ENCODE peak calls at places on chromosomes 13 and 19, in eight cellular contexts. S, P, E, V, Q, I, X and U are unnamed samples.

GRCh38 chr19:2474232-2475017 is 1.5 kb upstream of the GADD45B start:
- DNase-seq in S (peak; percentile 85), P (peak; percentile 97), E (peak; percentile 85), V (peak; percentile 75), Q (peak; percentile 81), I (peak; percentile 89), X (no peak), U (peak; percentile 86)

GRCh38 chr13:111342716-111343115 is 22.3 kb downstream of the TEX29 start:
- DNase-seq in S (no peak), P (peak; percentile 57), E (no peak), V (no peak), Q (no peak), I (no peak), X (no peak), U (no peak)

GRCh38 chr13:89279374-89279773 is 1608.2 kb downstream of the SLITRK5 start:
- DNase-seq in S (no peak), P (no peak), E (no peak), V (no peak), Q (no peak), I (no peak), X (no peak), U (no peak)

GRCh38 chr19:1672038-1672768 is 19.8 kb upstream of the TCF3 start:
- DNase-seq in S (no peak), P (no peak), E (peak; percentile 40), V (no peak), Q (peak; percentile 42), I (no peak), X (no peak), U (no peak)

GRCh38 chr19:33868821-33869412 is 72.2 kb downstream of the KCTD15 start:
- DNase-seq in S (no peak), P (peak; percentile 82), E (peak; percentile 28), V (no peak), Q (peak; percentile 66), I (no peak), X (peak; percentile 1), U (peak; percentile 51)

GRCh38 chr13:113836917-113837553 is 26.8 kb downstream of the GAS6 start:
- DNase-seq in S (peak; percentile 67), P (no peak), E (peak; percentile 93), V (peak; percentile 75), Q (peak; percentile 96), I (peak; percentile 52), X (peak; percentile 80), U (no peak)

GRCh38 chr19:21483589-21484170 is 21.7 kb upstream of the ZNF429 start:
- DNase-seq in S (peak; percentile 63), P (peak; percentile 85), E (peak; percentile 15), V (peak; percentile 20), Q (peak; percentile 17), I (peak; percentile 59), X (no peak), U (no peak)

GRCh38 chr13:42055500-42056085 is 7.1 kb downstream of the DGKH start:
- DNase-seq in S (no peak), P (no peak), E (no peak), V (no peak), Q (no peak), I (no peak), X (no peak), U (no peak)

GRCh38 chr13:64591981-64592380 is 2638.2 kb downstream of the PCDH9 start:
- DNase-seq in S (no peak), P (no peak), E (peak; percentile 40), V (no peak), Q (peak; percentile 55), I (no peak), X (no peak), U (no peak)

GRCh38 chr13:79402074-79402635 is 3.9 kb downstream of the RBM26 start:
- DNase-seq in S (no peak), P (no peak), E (peak; percentile 6), V (no peak), Q (no peak), I (no peak), X (no peak), U (no peak)

GRCh38 chr19:50428768-50429463 is 3.8 kb upstream of the MYBPC2 start:
- DNase-seq in S (no peak), P (no peak), E (no peak), V (no peak), Q (no peak), I (no peak), X (no peak), U (no peak)

GRCh38 chr19:49297403-49297802 is 27.6 kb downstream of the SLC6A16 start:
- DNase-seq in S (no peak), P (no peak), E (peak; percentile 52), V (no peak), Q (no peak), I (no peak), X (no peak), U (no peak)

GRCh38 chr19:13881692-13882418 is 4.9 kb downstream of the NANOS3 start:
- DNase-seq in S (no peak), P (no peak), E (no peak), V (no peak), Q (no peak), I (no peak), X (no peak), U (no peak)

GRCh38 chr19:40588926-40589569 is 12.1 kb upstream of the LTBP4 start:
- DNase-seq in S (no peak), P (no peak), E (no peak), V (no peak), Q (no peak), I (no peak), X (no peak), U (no peak)

GRCh38 chr13:107680115-107680514 is 535.2 kb downstream of the LIG4 start:
- DNase-seq in S (no peak), P (no peak), E (peak; percentile 19), V (no peak), Q (no peak), I (no peak), X (no peak), U (no peak)

GRCh38 chr13:47454986-47455385 is 546.1 kb downstream of the SUCLA2 start:
- DNase-seq in S (no peak), P (no peak), E (peak; percentile 57), V (no peak), Q (no peak), I (no peak), X (peak; percentile 20), U (no peak)

GRCh38 chr19:44530777-44531176 is 1.3 kb upstream of the CEACAM20 start:
- DNase-seq in S (no peak), P (no peak), E (no peak), V (no peak), Q (peak; percentile 21), I (no peak), X (peak; percentile 17), U (no peak)

GRCh38 chr19:18167011-18167410 is 6.6 kb upstream of the IFI30 start:
- DNase-seq in S (no peak), P (no peak), E (no peak), V (no peak), Q (no peak), I (no peak), X (no peak), U (no peak)

GRCh38 chr13:74131206-74131605 is 3.0 kb downstream of the KLF12 start:
- DNase-seq in S (no peak), P (no peak), E (peak; percentile 44), V (no peak), Q (no peak), I (no peak), X (no peak), U (no peak)

GRCh38 chr19:294341-294818 is 3.2 kb upstream of the PLPP2 start:
- DNase-seq in S (no peak), P (peak; percentile 83), E (no peak), V (no peak), Q (no peak), I (no peak), X (no peak), U (no peak)

GRCh38 chr19:48795855-48796142 is 15.0 kb downstream of the BCAT2 start:
- DNase-seq in S (no peak), P (no peak), E (no peak), V (no peak), Q (no peak), I (no peak), X (no peak), U (no peak)

GRCh38 chr13:30983431-30983830 is 51.0 kb downstream of the TEX26 start:
- DNase-seq in S (no peak), P (no peak), E (no peak), V (no peak), Q (no peak), I (no peak), X (no peak), U (no peak)
- TF ChIP-seq CTCF in S (no peak), P (no peak), E (no peak), V (no peak), Q (no peak), I (no peak), X (no peak), U (no peak)

GRCh38 chr13:100290165-100290801 is 201.4 kb downstream of the PCCA start:
- DNase-seq in S (no peak), P (no peak), E (peak; percentile 27), V (no peak), Q (no peak), I (no peak), X (no peak), U (no peak)
- TF ChIP-seq CTCF in S (no peak), P (no peak), E (no peak), V (no peak), Q (no peak), I (no peak), X (no peak), U (no peak)

GRCh38 chr13:33441015-33441414 is 155.5 kb upstream of the STARD13 start:
- DNase-seq in S (no peak), P (no peak), E (peak; percentile 34), V (peak; percentile 16), Q (peak; percentile 60), I (peak; percentile 27), X (no peak), U (no peak)
- TF ChIP-seq CTCF in S (no peak), P (no peak), E (no peak), V (no peak), Q (peak; percentile 56), I (peak; percentile 13), X (peak; percentile 34), U (no peak)

GRCh38 chr19:4057913-4058695 is 8.6 kb downstream of the ZBTB7A start:
- DNase-seq in S (peak; percentile 87), P (peak; percentile 98), E (peak; percentile 93), V (peak; percentile 87), Q (peak; percentile 87), I (peak; percentile 70), X (peak; percentile 63), U (no peak)
- TF ChIP-seq CTCF in S (no peak), P (no peak), E (no peak), V (peak; percentile 15), Q (peak; percentile 28), I (no peak), X (peak; percentile 43), U (no peak)

GRCh38 chr13:29925457-29925856 is 75.0 kb upstream of the UBL3 start:
- DNase-seq in S (peak; percentile 76), P (peak; percentile 95), E (peak; percentile 90), V (peak; percentile 87), Q (peak; percentile 96), I (peak; percentile 90), X (peak; percentile 69), U (no peak)

GRCh38 chr13:29922896-29923295 is 72.5 kb upstream of the UBL3 start:
- DNase-seq in S (no peak), P (no peak), E (peak; percentile 51), V (no peak), Q (peak; percentile 35), I (no peak), X (no peak), U (no peak)

GRCh38 chr13:29924951-29925350 is 74.5 kb upstream of the UBL3 start:
- DNase-seq in S (no peak), P (no peak), E (no peak), V (no peak), Q (no peak), I (peak; percentile 35), X (no peak), U (no peak)

GRCh38 chr13:29923554-29924481 is 73.4 kb upstream of the UBL3 start:
- DNase-seq in S (peak; percentile 95), P (peak; percentile 92), E (peak; percentile 97), V (peak; percentile 58), Q (peak; percentile 98), I (peak; percentile 95), X (peak; percentile 96), U (no peak)

GRCh38 chr13:29924482-29924884 is 74.1 kb upstream of the UBL3 start:
- DNase-seq in S (no peak), P (no peak), E (peak; percentile 34), V (no peak), Q (peak; percentile 91), I (peak; percentile 45), X (peak; percentile 29), U (no peak)
- TF ChIP-seq CTCF in S (no peak), P (no peak), E (no peak), V (peak; percentile 4), Q (no peak), I (no peak), X (no peak), U (peak; percentile 34)